ENCODE peak calls at places on chromosomes 13 and 19, in seven cellular contexts. I, S, J, V, W, C and R are unnamed samples. For H3K36me3 and H3K4me1, the result is how much of the 10 kb centered on the place peaks cover.

GRCh38 chr13:45231722-45232121 is 30.9 kb upstream of the KCTD4 start:
- DNase-seq in S (no peak), W (no peak), J (no peak), I (no peak), C (no peak), V (peak), R (no peak)

GRCh38 chr19:38006361-38007045 is 99.5 kb downstream of the SIPA1L3 start:
- DNase-seq in I (no peak), J (no peak), C (no peak), W (no peak), S (no peak), V (no peak), R (no peak)

GRCh38 chr19:56377105-56377924 is 16.0 kb downstream of the ZNF582 start:
- DNase-seq in I (no peak), V (no peak), J (no peak), C (no peak), W (no peak), S (no peak), R (no peak)

GRCh38 chr19:54109651-54110050 is 5.8 kb downstream of the TFPT start:
- DNase-seq in I (no peak), S (no peak), W (no peak), J (no peak), V (no peak), C (no peak), R (no peak)

GRCh38 chr13:94345374-94346195 is 133.9 kb downstream of the DCT start:
- DNase-seq in I (no peak), W (no peak), J (no peak), V (peak), C (no peak), S (peak), R (peak)

GRCh38 chr19:17406039-17406886 is 833 bp upstream of the BST2 start:
- DNase-seq in S (no peak), J (no peak), C (no peak), W (no peak), I (no peak), V (no peak), R (no peak)

GRCh38 chr19:16541526-16542044 is 652 bp downstream of the CHERP start:
- DNase-seq in C (no peak), I (no peak), J (no peak), V (peak), W (no peak), S (peak), R (no peak)

GRCh38 chr13:67440240-67440639 is 210.1 kb upstream of the PCDH9 start:
- DNase-seq in C (no peak), I (no peak), W (no peak), V (no peak), S (no peak), J (no peak), R (no peak)

GRCh38 chr13:67052550-67053237 is 177.4 kb downstream of the PCDH9 start:
- DNase-seq in S (no peak), C (no peak), J (no peak), V (no peak), I (no peak), W (no peak), R (no peak)

GRCh38 chr19:16462757-16463250 is 9.0 kb downstream of the EPS15L1 start:
- DNase-seq in W (peak), I (no peak), S (no peak), C (no peak), J (no peak), V (peak), R (no peak)

GRCh38 chr19:5148794-5149190 is 179.9 kb downstream of the KDM4B start:
- DNase-seq in C (no peak), I (peak), J (no peak), W (peak), S (peak), V (peak), R (no peak)

GRCh38 chr13:44352671-44353070 is 21.0 kb upstream of the SERP2 start:
- DNase-seq in I (no peak), V (peak), W (no peak), S (no peak), C (no peak), J (no peak), R (no peak)

GRCh38 chr19:51749979-51750378 is 1.7 kb downstream of the FPR1 start:
- DNase-seq in C (no peak), V (peak), I (no peak), J (no peak), W (no peak), S (no peak), R (no peak)

GRCh38 chr19:5125797-5126497 is 157.0 kb downstream of the KDM4B start:
- DNase-seq in V (no peak), J (no peak), S (no peak), I (no peak), W (no peak), C (no peak), R (no peak)

GRCh38 chr13:107964356-107964755 is 251.0 kb downstream of the LIG4 start:
- DNase-seq in C (no peak), S (no peak), W (no peak), I (no peak), V (no peak), J (no peak), R (no peak)

GRCh38 chr19:40560092-40560507 is 16.6 kb upstream of the SHKBP1 start:
- DNase-seq in I (no peak), W (no peak), V (no peak), C (no peak), J (no peak), S (no peak), R (no peak)

GRCh38 chr19:19319725-19320361 is 466 bp downstream of the SUGP1 start:
- DNase-seq in S (no peak), J (no peak), V (peak), C (no peak), I (no peak), W (no peak), R (peak)

GRCh38 chr13:40619479-40619814 is 47.0 kb downstream of the FOXO1 start:
- DNase-seq in S (no peak), V (no peak), I (no peak), J (no peak), W (no peak), C (no peak), R (no peak)

GRCh38 chr19:58516964-58517833 is 2.4 kb downstream of the ZBTB45 start:
- DNase-seq in W (no peak), C (no peak), V (no peak), S (no peak), J (no peak), I (no peak), R (no peak)

GRCh38 chr19:45216677-45217076 is 28.5 kb downstream of the EXOC3L2 start:
- DNase-seq in S (no peak), C (no peak), I (no peak), V (no peak), J (no peak), W (no peak), R (no peak)

GRCh38 chr13:27617801-27618411 is 2.4 kb downstream of the LNX2 start:
- DNase-seq in I (no peak), J (no peak), W (no peak), S (no peak), C (no peak), V (no peak), R (no peak)

GRCh38 chr19:45901912-45902650 is at the start of gene MYPOP:
- DNase-seq in V (peak), I (no peak), W (no peak), C (no peak), S (peak), J (no peak), R (peak)

GRCh38 chr19:55939206-55939605 is 7.1 kb upstream of the NLRP13 start:
- DNase-seq in C (no peak), W (no peak), I (no peak), J (no peak), V (no peak), S (no peak), R (no peak)

GRCh38 chr13:67281476-67281875 is 51.3 kb upstream of the PCDH9 start:
- DNase-seq in C (no peak), W (no peak), V (no peak), J (no peak), S (no peak), I (no peak), R (no peak)

GRCh38 chr19:1473056-1473400 is 6.0 kb downstream of the C19orf25 start:
- DNase-seq in S (no peak), W (no peak), I (no peak), C (no peak), V (no peak), J (no peak), R (no peak)

GRCh38 chr19:51364200-51365106 is 1.7 kb downstream of the ETFB start:
- DNase-seq in C (no peak), I (no peak), J (no peak), W (no peak), V (peak), S (peak), R (no peak)

GRCh38 chr19:5131866-5132561 is 163.1 kb downstream of the KDM4B start:
- DNase-seq in C (no peak), V (no peak), J (no peak), I (no peak), S (peak), W (no peak), R (peak)

GRCh38 chr13:40116008-40116407 is 460.5 kb downstream of the COG6 start:
- DNase-seq in S (peak), C (no peak), W (no peak), I (peak), J (no peak), V (peak), R (peak)

GRCh38 chr19:44738603-44739585 is 9.6 kb upstream of the BCL3 start:
- DNase-seq in V (peak), I (peak), S (peak), C (no peak), J (no peak), W (no peak), R (no peak)

GRCh38 chr19:1752757-1753728 is at the start of gene ONECUT3:
- DNase-seq in J (no peak), I (no peak), S (peak), V (peak), C (no peak), W (no peak), R (no peak)

GRCh38 chr13:112354330-112355273 is 21.6 kb upstream of the SPACA7 start:
- DNase-seq in W (no peak), I (no peak), J (no peak), V (no peak), S (no peak), C (no peak), R (no peak)

GRCh38 chr19:21202865-21203494 is 61.1 kb downstream of the ZNF431 start:
- DNase-seq in V (peak), C (no peak), S (peak), I (no peak), J (no peak), W (no peak), R (peak)

GRCh38 chr19:49690656-49691242 is at the start of gene CPT1C:
- DNase-seq in V (peak), J (no peak), S (peak), W (peak), I (peak), C (peak), R (peak)

GRCh38 chr19:48385461-48386087 is 5.8 kb downstream of the KDELR1 start:
- DNase-seq in W (no peak), I (no peak), S (no peak), C (no peak), V (no peak), J (no peak), R (no peak)
- H3K36me3 ChIP-seq in W (half or more), I (under half), S (under half), C (half or more), V (half or more), J (half or more), R (under half)

GRCh38 chr19:47435883-47436417 is 16.6 kb upstream of the MEIS3 start:
- DNase-seq in I (no peak), S (no peak), V (no peak), W (no peak), C (no peak), J (no peak), R (no peak)

GRCh38 chr19:47435196-47435595 is 15.9 kb upstream of the MEIS3 start:
- DNase-seq in W (no peak), C (no peak), S (no peak), V (no peak), I (no peak), J (no peak), R (no peak)

GRCh38 chr19:47438793-47439220 is 19.5 kb upstream of the MEIS3 start:
- DNase-seq in V (peak), W (no peak), C (no peak), J (no peak), I (no peak), S (no peak), R (no peak)

GRCh38 chr19:47436712-47437401 is 17.5 kb upstream of the MEIS3 start:
- DNase-seq in I (peak), J (peak), W (peak), C (peak), V (peak), S (peak), R (peak)

DNA sequence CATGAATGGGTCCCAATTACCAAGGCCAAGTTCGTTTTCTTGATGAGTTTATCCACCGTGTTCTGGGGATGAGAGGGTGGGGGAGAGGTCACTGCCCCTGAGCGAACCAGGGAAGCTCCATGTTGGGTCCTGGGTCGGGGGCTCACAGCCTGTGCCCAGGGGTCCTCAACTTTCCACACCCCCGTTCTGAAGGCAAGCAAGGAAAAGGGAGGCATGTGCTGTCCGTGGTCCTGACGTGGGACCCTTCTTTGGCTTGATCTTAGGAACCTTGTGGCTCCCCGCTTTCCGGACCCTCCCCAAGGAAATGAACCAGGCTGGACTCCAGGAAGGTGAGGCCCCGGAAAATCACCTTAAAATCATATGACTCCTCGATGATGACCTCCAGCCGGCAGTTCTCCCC is 18.2 kb upstream of the MEIS3 start:
- DNase-seq in C (no peak), S (no peak), J (no peak), V (no peak), I (no peak), W (no peak), R (no peak)
- H3K27ac ChIP-seq in C (no peak), S (no peak), J (no peak), V (no peak), I (no peak), W (no peak), R (no peak)

GRCh38 chr19:7679017-7679720 is 1.5 kb upstream of the TRAPPC5 start:
- DNase-seq in V (no peak), S (no peak), C (no peak), J (peak), W (no peak), I (no peak), R (peak)
- H3K4me1 ChIP-seq in V (under half), S (under half), C (under half), J (under half), W (under half), I (under half), R (under half)

DNA sequence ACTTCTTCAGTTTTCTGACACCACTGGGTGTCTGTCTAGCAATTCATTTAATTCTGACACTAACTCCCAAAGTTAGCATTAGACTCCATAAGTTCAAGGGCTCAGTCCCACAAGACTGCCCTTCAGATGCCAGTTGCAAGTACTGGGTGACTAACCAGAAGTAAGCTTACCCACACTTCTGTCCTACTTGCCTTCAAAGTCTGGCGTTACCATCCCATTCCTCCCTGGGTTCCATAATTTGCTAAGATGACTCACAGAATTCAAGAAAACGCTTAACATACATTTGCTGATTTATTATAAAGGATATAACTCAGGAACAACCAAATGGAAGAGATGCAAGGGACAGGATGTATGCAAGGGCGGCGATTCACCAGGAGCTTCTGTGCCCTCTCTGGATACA is 45.5 kb upstream of the NPAS1 start:
- DNase-seq in V (no peak), W (no peak), C (no peak), I (no peak), S (no peak), J (no peak), R (no peak)
- H3K36me3 ChIP-seq in V (under half), W (under half), C (under half), I (under half), S (under half), J (under half), R (under half)

DNA sequence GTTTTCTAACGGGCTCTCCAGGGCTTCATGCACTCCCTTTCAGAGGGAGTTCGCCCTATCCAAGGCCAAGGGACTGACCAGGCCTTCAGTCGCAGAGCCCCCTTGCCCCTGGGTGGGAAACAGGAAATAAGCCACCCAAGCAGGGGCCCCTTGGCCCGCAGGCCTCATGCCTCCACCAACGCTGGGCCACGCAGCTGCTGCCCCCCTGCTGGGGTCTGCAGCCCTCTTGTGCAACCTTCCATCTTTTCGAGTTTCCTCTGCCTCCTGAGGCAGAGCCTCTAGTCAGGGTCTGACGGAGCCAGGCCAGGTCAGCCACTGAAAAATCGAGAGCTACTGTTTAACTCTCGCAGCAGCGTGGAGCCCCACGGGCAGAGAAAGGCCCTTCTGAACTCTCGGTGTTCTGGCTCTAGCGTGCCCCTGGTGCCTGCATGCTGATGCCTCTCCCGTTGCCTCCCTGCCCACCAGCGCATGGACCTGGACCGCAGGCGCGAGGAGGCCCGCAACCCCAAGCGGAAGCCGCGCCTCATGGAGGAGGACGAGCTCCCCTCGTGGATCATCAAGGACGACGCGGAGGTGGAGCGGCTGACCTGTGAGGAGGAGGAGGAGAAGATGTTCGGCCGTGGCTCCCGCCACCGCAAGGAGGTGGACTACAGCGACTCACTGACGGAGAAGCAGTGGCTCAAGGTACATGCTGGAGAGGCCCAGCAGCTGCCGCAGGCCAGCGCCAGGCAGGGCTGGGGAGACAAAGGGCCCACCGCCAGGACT is 54.6 kb upstream of the LDLR start:
- DNase-seq in V (no peak), C (no peak), S (no peak), J (no peak), I (no peak), W (no peak), R (no peak)
- H3K27ac ChIP-seq in V (no peak), C (peak), S (no peak), J (no peak), I (no peak), W (peak), R (no peak)

DNA sequence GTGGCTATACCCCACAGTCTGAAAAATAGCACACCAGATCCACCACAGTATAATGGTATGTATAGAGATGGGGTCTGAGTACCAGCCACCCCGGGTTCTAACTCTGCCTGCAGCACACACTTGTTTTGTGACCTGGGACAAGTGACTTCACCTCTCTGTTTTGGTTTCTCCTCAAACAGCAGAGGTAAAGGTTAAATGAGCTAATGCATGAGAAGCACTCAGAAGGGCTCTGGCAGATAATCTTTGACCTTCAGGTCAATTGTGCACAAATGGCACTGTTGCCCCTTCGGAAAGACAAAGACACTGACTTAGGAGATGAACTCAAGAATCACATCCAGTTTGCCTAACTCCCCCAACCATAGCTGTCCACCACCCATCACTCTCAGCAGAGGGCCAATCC is 7.7 kb downstream of the ZC3H4 start:
- DNase-seq in S (no peak), J (no peak), V (no peak), I (no peak), W (no peak), C (no peak), R (no peak)
- H3K4me1 ChIP-seq in S (under half), J (under half), V (half or more), I (under half), W (half or more), C (under half), R (half or more)

DNA sequence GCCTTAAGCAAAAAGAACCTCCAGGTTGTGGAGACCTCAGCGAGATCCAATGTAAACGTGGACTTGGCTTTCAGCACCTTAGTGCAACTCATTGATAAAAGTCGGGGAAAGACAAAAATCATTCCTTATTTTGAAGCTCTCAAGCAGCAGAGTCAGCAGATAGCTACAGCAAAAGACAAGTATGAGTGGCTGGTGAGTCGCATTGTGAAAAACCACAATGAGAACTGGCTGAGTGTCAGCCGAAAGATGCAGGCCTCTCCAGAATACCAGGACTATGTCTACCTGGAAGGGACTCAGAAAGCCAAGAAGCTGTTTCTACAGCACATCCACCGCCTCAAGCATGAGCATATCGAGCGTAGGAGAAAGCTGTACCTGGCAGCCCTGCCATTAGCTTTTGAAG is 58.5 kb downstream of the ARHGAP35 start:
- DNase-seq in V (peak), J (no peak), I (no peak), S (no peak), C (no peak), W (no peak), R (no peak)
- H3K36me3 ChIP-seq in V (under half), J (under half), I (under half), S (under half), C (under half), W (under half), R (under half)

GRCh38 chr13:75776550-75776949 is 140.4 kb downstream of the LMO7 start:
- DNase-seq in J (no peak), S (no peak), W (no peak), C (no peak), V (no peak), I (no peak), R (no peak)

GRCh38 chr13:75770164-75771145 is 134.3 kb downstream of the LMO7 start:
- DNase-seq in S (no peak), C (no peak), J (no peak), I (no peak), V (peak), W (no peak), R (no peak)

GRCh38 chr13:75769141-75769905 is 133.2 kb downstream of the LMO7 start:
- DNase-seq in W (no peak), J (no peak), C (no peak), S (no peak), V (no peak), I (no peak), R (no peak)

GRCh38 chr13:75774176-75774575 is 138.0 kb downstream of the LMO7 start:
- DNase-seq in W (no peak), I (no peak), J (no peak), V (peak), C (no peak), S (no peak), R (no peak)

GRCh38 chr13:75771818-75772217 is 135.7 kb downstream of the LMO7 start:
- DNase-seq in V (peak), S (no peak), C (no peak), J (no peak), W (no peak), I (no peak), R (no peak)
- H3K27ac ChIP-seq in V (peak), S (peak), C (no peak), J (no peak), W (peak), I (peak), R (no peak)

GRCh38 chr13:113860051-113860471 is 3.8 kb downstream of the GAS6 start:
- DNase-seq in W (no peak), I (no peak), C (no peak), J (no peak), V (no peak), S (peak), R (no peak)
- H3K4me1 ChIP-seq in W (half or more), I (under half), C (half or more), J (under half), V (under half), S (under half), R (under half)